ENCODE peak calls at places on chromosomes 3 and 15, in four cellular contexts. One of them, this sample, is unnamed.

GRCh38 chr3:194369522-194370279 is at the start of gene LRRC15:
- DNase-seq in foreskin fibroblast: peak
- DNase-seq in nucleus accumbens: no peak
- DNase-seq in stimulated activated CD4-positive, alpha-beta T cell treated with anti-CD3 and anti-CD28 coated beads, Interleukin-1b, Interleukin-23, amount 100 ng/mL, for 4 hours: no peak
- DNase-seq in this sample: no peak

GRCh38 chr15:63502137-63502801 is 2.1 kb upstream of the USP3 start:
- DNase-seq in foreskin fibroblast: no peak
- DNase-seq in nucleus accumbens: no peak
- DNase-seq in stimulated activated CD4-positive, alpha-beta T cell treated with anti-CD3 and anti-CD28 coated beads, Interleukin-1b, Interleukin-23, amount 100 ng/mL, for 4 hours: no peak
- DNase-seq in this sample: no peak

GRCh38 chr3:46662771-46663551 is 30.5 kb downstream of the ALS2CL start:
- DNase-seq in foreskin fibroblast: peak
- DNase-seq in nucleus accumbens: peak
- DNase-seq in stimulated activated CD4-positive, alpha-beta T cell treated with anti-CD3 and anti-CD28 coated beads, Interleukin-1b, Interleukin-23, amount 100 ng/mL, for 4 hours: no peak
- DNase-seq in this sample: no peak

GRCh38 chr3:77102916-77103769 is 63.2 kb downstream of the ROBO2 start:
- DNase-seq in foreskin fibroblast: peak
- DNase-seq in nucleus accumbens: no peak
- DNase-seq in stimulated activated CD4-positive, alpha-beta T cell treated with anti-CD3 and anti-CD28 coated beads, Interleukin-1b, Interleukin-23, amount 100 ng/mL, for 4 hours: no peak
- DNase-seq in this sample: no peak

GRCh38 chr3:64290864-64291263 is 65.6 kb upstream of the PRICKLE2 start:
- DNase-seq in foreskin fibroblast: no peak
- DNase-seq in nucleus accumbens: no peak
- DNase-seq in stimulated activated CD4-positive, alpha-beta T cell treated with anti-CD3 and anti-CD28 coated beads, Interleukin-1b, Interleukin-23, amount 100 ng/mL, for 4 hours: no peak
- DNase-seq in this sample: no peak

GRCh38 chr3:171142985-171143384 is 116.5 kb upstream of the SLC2A2 start:
- DNase-seq in foreskin fibroblast: no peak
- DNase-seq in nucleus accumbens: peak
- DNase-seq in stimulated activated CD4-positive, alpha-beta T cell treated with anti-CD3 and anti-CD28 coated beads, Interleukin-1b, Interleukin-23, amount 100 ng/mL, for 4 hours: no peak
- DNase-seq in this sample: no peak

GRCh38 chr3:70067860-70068479 is 68.4 kb downstream of the SAMMSON start:
- DNase-seq in foreskin fibroblast: no peak
- DNase-seq in nucleus accumbens: no peak
- DNase-seq in stimulated activated CD4-positive, alpha-beta T cell treated with anti-CD3 and anti-CD28 coated beads, Interleukin-1b, Interleukin-23, amount 100 ng/mL, for 4 hours: no peak
- DNase-seq in this sample: no peak

GRCh38 chr3:7518471-7518870 is 657.6 kb downstream of the GRM7 start:
- DNase-seq in foreskin fibroblast: no peak
- DNase-seq in nucleus accumbens: peak
- DNase-seq in stimulated activated CD4-positive, alpha-beta T cell treated with anti-CD3 and anti-CD28 coated beads, Interleukin-1b, Interleukin-23, amount 100 ng/mL, for 4 hours: no peak
- DNase-seq in this sample: no peak